ENCODE peak calls at places on chromosomes 11 and 22, in six cellular contexts. C is cardiac muscle cell, P is epithelial cell of esophagus, Z is fibroblast of mammary gland, V is tibial artery, B is heart right ventricle. R is an unnamed sample.

GRCh38 chr11:128291835-128292234 is 295.5 kb downstream of the ETS1 start:
- DNase-seq in C (no peak), P (no peak), Z (no peak), V (no peak), B (no peak), R (no peak)

GRCh38 chr11:38476808-38477565 is 1879.0 kb upstream of the RAG2 start:
- DNase-seq in C (no peak), P (peak; percentile 24), Z (no peak), V (no peak), B (no peak), R (no peak)

GRCh38 chr11:63999349-64000025 is 13.2 kb downstream of the OTUB1 start:
- DNase-seq in C (peak; percentile 63), P (peak; percentile 98), Z (peak; percentile 70), V (no peak), B (peak; percentile 48), R (peak; percentile 46)

GRCh38 chr11:21814169-21814568 is 378.7 kb upstream of the ANO5 start:
- DNase-seq in C (peak; percentile 34), P (peak; percentile 30), Z (no peak), V (no peak), B (no peak), R (peak; percentile 1)

GRCh38 chr11:77086521-77087472 is 15.8 kb upstream of the OMP start:
- DNase-seq in C (peak; percentile 57), P (no peak), Z (no peak), V (no peak), B (no peak), R (no peak)

GRCh38 chr11:123163621-123164020 is 31.4 kb downstream of the CLMP start:
- DNase-seq in C (no peak), P (no peak), Z (no peak), V (no peak), B (no peak), R (no peak)

GRCh38 chr22:37273126-37273845 is 9.0 kb upstream of the CYTH4 start:
- DNase-seq in C (peak; percentile 72), P (no peak), Z (peak; percentile 78), V (no peak), B (no peak), R (peak; percentile 68)

GRCh38 chr11:4095509-4096230 is 1.1 kb downstream of the RRM1 start:
- DNase-seq in C (peak; percentile 63), P (peak; percentile 87), Z (peak; percentile 71), V (no peak), B (no peak), R (peak; percentile 42)

GRCh38 chr22:17999851-18000250 is 24.5 kb downstream of the MICAL3 start:
- DNase-seq in C (no peak), P (peak; percentile 43), Z (no peak), V (no peak), B (no peak), R (no peak)

GRCh38 chr11:44536779-44537516 is 28.5 kb upstream of the CD82 start:
- DNase-seq in C (no peak), P (no peak), Z (no peak), V (no peak), B (no peak), R (no peak)

GRCh38 chr11:68256331-68256741 is 15.4 kb downstream of the C11orf24 start:
- DNase-seq in C (peak; percentile 67), P (no peak), Z (peak; percentile 60), V (no peak), B (no peak), R (peak; percentile 67)
- H3K4me3 ChIP-seq in C (no peak overlapping the region), P (no peak overlapping the region), Z (no peak overlapping the region), V (no peak overlapping the region), B (no peak overlapping the region), R (no peak overlapping the region)

DNA sequence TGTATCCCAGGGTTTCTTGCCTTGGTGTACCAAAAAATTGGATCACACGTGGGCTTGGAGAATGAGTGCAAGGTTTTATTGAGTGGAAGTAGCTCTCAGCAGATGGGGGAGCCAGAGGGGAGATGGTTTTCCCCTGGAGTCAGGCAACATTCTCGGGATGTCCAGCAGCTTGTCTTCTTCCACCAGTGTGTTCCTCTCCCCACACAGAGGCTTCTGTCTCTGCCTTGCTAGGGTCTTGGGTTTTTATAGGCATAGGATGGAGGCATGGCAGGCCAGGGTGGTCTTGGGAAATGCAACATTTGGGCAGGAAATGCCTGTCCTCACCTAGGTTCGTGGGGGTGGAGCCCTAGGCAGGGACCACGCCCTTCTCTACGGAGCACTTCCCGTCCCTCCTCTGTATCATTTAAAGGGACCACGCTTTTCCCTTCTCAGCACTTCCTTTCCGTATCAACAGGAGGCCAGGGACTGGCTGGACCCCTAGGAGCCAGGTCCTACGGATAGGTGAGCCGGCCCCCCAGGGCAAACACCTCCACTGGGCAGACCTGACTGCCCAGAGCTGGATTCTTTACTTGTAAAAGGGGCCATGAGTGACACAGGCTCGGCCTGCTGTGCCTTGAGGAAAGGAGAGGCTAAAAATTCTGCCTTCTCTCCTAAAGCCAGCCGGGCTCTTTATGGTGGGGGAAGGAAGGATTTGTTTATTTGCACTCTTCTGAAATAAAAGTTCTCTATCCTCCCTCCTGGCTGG is 55.3 kb upstream of the CCDC188 start:
- DNase-seq in C (peak; percentile 86), P (peak; percentile 78), Z (peak; percentile 64), V (peak; percentile 54), B (peak; percentile 81), R (peak; percentile 54)
- TF ChIP-seq CTCF in C (no peak), P (peak; percentile 24), Z (no peak), V (no peak), B (peak; percentile 22), R (no peak)

DNA sequence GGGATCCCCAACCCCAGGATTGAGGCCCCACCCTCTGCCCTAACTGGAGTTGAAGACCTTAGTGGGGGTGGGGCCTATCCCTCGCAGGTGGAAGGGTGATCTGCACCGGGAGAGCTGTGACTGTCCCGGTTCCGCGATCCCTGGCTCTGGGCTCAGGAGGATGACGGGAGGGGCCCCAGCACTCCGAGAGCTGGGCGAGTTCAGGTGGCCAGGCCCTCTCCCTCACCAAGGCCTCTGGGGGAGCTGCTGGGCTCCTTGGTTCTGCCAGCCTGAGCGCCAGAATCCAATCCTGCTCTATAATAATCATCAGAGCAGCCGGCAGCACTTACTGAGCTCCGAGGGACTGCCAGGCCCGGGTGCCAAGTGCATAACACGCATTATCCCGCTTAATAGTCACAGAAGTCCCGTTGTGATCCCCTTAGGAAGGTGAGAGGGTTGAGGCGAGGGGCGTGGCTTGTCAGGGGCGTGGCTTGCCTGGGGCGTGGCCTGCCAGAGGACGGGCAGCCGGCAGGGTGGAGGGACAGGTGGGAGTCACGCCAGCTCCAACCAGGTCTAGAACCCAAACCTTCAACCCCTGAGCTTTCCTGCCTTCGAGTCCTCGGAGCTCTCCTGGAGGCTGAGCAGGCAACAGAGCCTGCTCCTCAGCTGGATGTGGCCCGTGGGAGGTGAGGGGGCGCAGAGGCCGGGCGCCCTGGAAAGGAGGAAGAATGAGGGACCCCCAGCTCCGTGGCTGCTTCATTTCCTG is 7.2 kb upstream of the SYT7 start:
- DNase-seq in C (no peak), P (peak; percentile 47), Z (peak; percentile 38), V (no peak), B (peak; percentile 66), R (no peak)
- H3K4me3 ChIP-seq in C (peak overlapping the region; percentile 20), P (peak overlapping the region; percentile 39), Z (peak overlapping the region; percentile 39), V (peak overlapping the region; percentile 47), B (peak overlapping the region; percentile 45), R (no peak overlapping the region)

DNA sequence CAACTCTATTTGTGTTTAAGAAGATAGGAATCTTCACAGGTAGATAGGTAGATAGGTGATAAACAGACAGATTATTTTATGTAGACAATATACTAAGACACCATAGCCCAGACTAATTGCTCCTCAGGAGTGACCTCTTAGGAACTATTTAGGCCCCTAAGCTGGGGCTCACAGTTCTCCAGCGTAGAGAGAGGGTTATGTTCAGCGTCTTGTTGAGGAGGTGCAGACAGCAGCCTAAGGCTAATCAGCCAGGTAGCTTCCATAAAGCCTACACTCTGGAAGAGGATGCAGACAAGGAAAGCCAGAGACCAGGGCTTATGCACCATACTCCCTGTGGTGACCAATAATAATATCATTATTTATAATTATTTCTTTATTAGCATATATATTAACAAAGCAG is 705.2 kb downstream of the LRRC4C start:
- DNase-seq in C (no peak), P (no peak), Z (no peak), V (no peak), B (no peak), R (no peak)
- TF ChIP-seq CTCF in C (no peak), P (no peak), Z (no peak), V (no peak), B (no peak), R (no peak)

DNA sequence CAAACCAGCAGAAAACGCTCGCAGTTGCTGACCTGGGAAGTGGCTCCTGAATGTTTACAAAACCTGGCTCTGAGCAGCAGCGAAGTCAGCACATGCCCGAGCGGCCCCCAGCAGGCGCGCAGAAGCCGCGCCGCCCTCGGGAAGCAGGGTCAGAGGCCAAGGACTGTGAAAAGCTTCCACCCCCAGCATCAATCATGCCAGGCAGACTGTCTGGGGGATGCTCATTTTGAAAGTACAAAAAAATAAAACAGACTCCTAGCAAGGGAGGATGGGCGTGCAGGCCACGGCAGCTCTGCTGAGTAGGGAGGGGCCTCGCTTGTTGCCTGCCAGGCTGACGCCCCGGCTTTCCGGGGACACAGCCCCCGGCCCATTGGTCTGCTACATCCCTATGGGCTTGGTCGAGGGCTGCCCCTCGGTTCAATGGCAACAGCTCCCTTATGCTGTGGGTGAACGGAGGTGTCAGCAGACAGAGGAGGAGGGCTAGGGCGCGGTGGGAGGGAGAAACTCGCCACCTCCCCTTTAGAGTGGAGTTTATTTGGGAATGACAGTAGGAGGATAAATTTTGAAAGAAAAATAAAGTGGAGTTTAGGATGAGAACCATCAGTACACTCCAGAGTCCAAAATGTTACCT is 37.7 kb upstream of the GNB1L start:
- DNase-seq in C (peak; percentile 63), P (no peak), Z (peak; percentile 48), V (no peak), B (no peak), R (peak; percentile 46)
- H3K4me3 ChIP-seq in C (no peak overlapping the region), P (no peak overlapping the region), Z (no peak overlapping the region), V (no peak overlapping the region), B (no peak overlapping the region), R (no peak overlapping the region)

DNA sequence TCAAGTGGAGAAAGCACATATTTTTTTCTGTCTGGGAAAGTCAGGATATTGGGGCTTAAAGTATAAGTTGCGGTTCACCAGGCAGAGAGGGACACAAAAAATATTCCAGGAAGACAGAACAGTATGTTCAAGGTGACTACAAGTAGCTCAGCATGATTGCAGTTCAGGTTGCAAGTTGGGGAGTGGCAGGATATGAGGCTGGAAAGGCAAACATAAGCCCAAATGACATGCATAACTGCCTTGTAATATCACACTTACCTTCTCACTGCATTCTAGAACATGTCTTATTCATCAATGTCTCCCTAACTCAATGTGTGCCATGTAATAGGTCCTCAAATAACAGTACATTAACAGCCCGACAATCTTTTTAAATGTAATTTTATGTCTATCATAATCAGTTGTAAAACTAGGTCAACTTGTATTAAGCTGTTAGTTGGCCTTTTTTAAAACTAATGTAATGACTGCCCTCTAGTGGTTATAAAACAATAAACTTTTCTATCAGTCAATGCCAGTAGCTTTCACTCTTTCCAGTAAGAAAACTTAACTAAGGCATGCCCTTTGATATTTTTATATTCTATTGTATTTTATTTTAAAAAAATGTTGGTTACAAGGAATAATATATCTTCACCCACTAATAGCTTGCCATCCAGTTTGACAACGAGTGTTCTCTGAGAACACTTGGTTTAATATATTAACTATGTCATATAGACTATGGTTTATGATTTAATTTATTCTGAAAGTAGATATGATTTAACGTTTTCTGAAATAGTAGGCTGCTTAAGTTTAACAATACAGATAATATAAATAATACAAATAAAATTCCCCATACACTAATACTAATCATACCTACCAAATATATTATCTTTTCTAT is 39.4 kb upstream of the CFAP300 start:
- DNase-seq in C (peak; percentile 66), P (peak; percentile 90), Z (peak; percentile 63), V (no peak), B (no peak), R (peak; percentile 79)
- TF ChIP-seq CTCF in C (peak; percentile 38), P (peak; percentile 25), Z (peak; percentile 34), V (peak; percentile 43), B (peak; percentile 75), R (peak; percentile 33)

GRCh38 chr22:32339190-32340012 is 18.3 kb upstream of the RFPL3 start:
- DNase-seq in C (no peak), P (no peak), Z (no peak), V (no peak), B (no peak), R (no peak)
- H3K4me3 ChIP-seq in C (no peak overlapping the region), P (no peak overlapping the region), Z (no peak overlapping the region), V (no peak overlapping the region), B (no peak overlapping the region), R (no peak overlapping the region)

R was measured in astrocyte of the spinal cord.